ENCODE peak calls at places on chromosomes 12 and 14, in five cellular contexts. O, L, K, V and A are unnamed samples.

GRCh38 chr14:103718572-103718971 is 3.0 kb downstream of the ZFYVE21 start:
- DNase-seq in O (no peak), L (no peak), K (peak; percentile 68), V (no peak), A (no peak)

GRCh38 chr14:65243766-65244442 is 141.6 kb upstream of the MAX start:
- DNase-seq in O (no peak), L (no peak), K (no peak), V (no peak), A (no peak)

GRCh38 chr14:95359974-95360826 is 40.5 kb upstream of the CLMN start:
- DNase-seq in O (no peak), L (no peak), K (no peak), V (no peak), A (no peak)

GRCh38 chr12:92270501-92270900 is 124.9 kb upstream of the BTG1 start:
- DNase-seq in O (no peak), L (no peak), K (no peak), V (no peak), A (no peak)

GRCh38 chr14:64715146-64715627 is 11.0 kb downstream of the PLEKHG3 start:
- DNase-seq in O (no peak), L (no peak), K (no peak), V (no peak), A (no peak)

GRCh38 chr14:90645842-90646443 is 170.3 kb downstream of the TTC7B start:
- DNase-seq in O (no peak), L (peak; percentile 9), K (no peak), V (peak; percentile 75), A (peak; percentile 80)

GRCh38 chr14:23047042-23047634 is 5.1 kb downstream of the PSMB11 start:
- DNase-seq in O (no peak), L (no peak), K (no peak), V (no peak), A (no peak)

GRCh38 chr12:89995870-89996269 is 287.2 kb upstream of the ATP2B1 start:
- DNase-seq in O (no peak), L (no peak), K (no peak), V (no peak), A (no peak)

GRCh38 chr14:87002831-87003230 is 990.2 kb downstream of the GALC start:
- DNase-seq in O (no peak), L (no peak), K (no peak), V (no peak), A (no peak)

GRCh38 chr14:56150018-56150417 is 31.8 kb downstream of the PELI2 start:
- DNase-seq in O (no peak), L (no peak), K (no peak), V (no peak), A (no peak)

GRCh38 chr14:70663707-70664179 is 22.0 kb downstream of the TTC9 start:
- DNase-seq in O (no peak), L (no peak), K (no peak), V (no peak), A (no peak)

GRCh38 chr14:58774531-58774930 is 136.8 kb downstream of the DACT1 start:
- DNase-seq in O (no peak), L (no peak), K (no peak), V (no peak), A (no peak)

GRCh38 chr12:119202544-119202943 is 23.8 kb downstream of the HSPB8 start:
- DNase-seq in O (no peak), L (no peak), K (no peak), V (no peak), A (no peak)

GRCh38 chr12:48779869-48780268 is 9.0 kb downstream of the ADCY6 start:
- DNase-seq in O (no peak), L (no peak), K (no peak), V (no peak), A (no peak)

GRCh38 chr14:84622357-84622756 is 907.6 kb upstream of the FLRT2 start:
- DNase-seq in O (no peak), L (no peak), K (no peak), V (no peak), A (no peak)

GRCh38 chr14:50667491-50668007 is 557 bp downstream of the SAV1 start:
- DNase-seq in O (no peak), L (no peak), K (peak; percentile 40), V (peak; percentile 51), A (no peak)

GRCh38 chr14:88515499-88516221 is 39.1 kb downstream of the PTPN21 start:
- DNase-seq in O (no peak), L (no peak), K (no peak), V (no peak), A (no peak)

GRCh38 chr14:74959596-74960180 is 4.3 kb upstream of the PGF start:
- DNase-seq in O (no peak), L (no peak), K (no peak), V (no peak), A (peak; percentile 74)

GRCh38 chr12:76704693-76705092 is 59.2 kb upstream of the ZDHHC17 start:
- DNase-seq in O (no peak), L (no peak), K (no peak), V (no peak), A (no peak)

GRCh38 chr14:51093371-51094281 is 1.3 kb downstream of the TRIM9 start:
- DNase-seq in O (no peak), L (peak; percentile 76), K (peak; percentile 19), V (no peak), A (no peak)

GRCh38 chr14:78997811-78998210 is 827.6 kb downstream of the NRXN3 start:
- DNase-seq in O (no peak), L (no peak), K (peak; percentile 15), V (no peak), A (no peak)

GRCh38 chr14:99231181-99231849 is 40.7 kb downstream of the BCL11B start:
- DNase-seq in O (peak; percentile 37), L (no peak), K (no peak), V (no peak), A (no peak)

GRCh38 chr14:99231850-99232401 is 40.1 kb downstream of the BCL11B start:
- DNase-seq in O (peak; percentile 23), L (no peak), K (peak; percentile 42), V (no peak), A (no peak)

GRCh38 chr14:99229654-99230215 is 42.3 kb downstream of the BCL11B start:
- DNase-seq in O (no peak), L (no peak), K (no peak), V (no peak), A (no peak)

GRCh38 chr14:99232406-99233214 is 39.4 kb downstream of the BCL11B start:
- DNase-seq in O (no peak), L (no peak), K (no peak), V (no peak), A (no peak)

DNA sequence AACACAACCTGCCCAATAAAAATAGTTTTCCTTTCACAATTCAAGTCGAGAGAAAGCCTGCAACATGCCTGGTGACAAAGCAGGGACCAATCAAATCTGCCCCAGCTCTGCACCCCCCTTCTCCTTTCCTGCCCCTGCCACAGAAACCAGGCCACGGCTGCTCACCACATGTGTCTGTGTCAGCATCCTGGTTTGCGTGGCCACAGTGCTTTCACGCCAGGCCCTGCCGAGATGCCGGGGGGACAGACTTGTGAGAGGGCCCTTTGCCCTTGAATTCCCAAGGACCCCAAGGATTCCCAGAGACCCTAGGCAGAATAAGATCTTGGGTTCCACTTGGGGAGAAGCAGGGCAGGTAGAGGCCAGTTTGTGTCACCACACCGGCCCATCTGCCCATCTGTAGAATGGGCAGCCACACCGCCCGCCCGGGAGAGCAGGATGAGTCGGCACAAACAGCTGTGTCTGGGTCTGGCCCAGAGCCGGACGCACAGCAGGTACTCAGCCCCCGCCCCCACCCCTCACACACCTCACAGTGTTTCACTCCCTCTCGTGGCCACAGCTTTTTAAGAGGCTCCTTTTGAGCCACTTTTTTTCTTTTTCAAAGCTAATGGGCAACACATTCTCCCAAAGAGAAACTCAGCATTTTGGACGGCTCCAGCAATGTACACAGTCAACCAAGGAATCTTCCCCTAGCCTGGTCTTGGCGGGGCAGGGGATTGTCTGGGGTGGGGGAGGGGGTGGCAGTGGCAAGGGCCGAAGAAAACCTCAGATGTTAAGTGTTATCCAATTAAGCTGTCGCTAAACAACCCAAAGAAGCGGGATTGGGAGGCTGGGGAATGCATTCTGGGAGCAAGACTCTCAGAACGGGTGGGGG is 41.5 kb downstream of the BCL11B start:
- DNase-seq in O (peak; percentile 44), L (no peak), K (no peak), V (no peak), A (no peak)
- TF ChIP-seq CTCF in O (no peak), L (no peak), K (no peak), V (no peak), A (no peak)

GRCh38 chr12:67697981-67698380 is 49.4 kb downstream of the DYRK2 start:
- DNase-seq in O (no peak), L (no peak), K (no peak), V (no peak), A (no peak)

GRCh38 chr12:67693895-67694294 is 45.4 kb downstream of the DYRK2 start:
- DNase-seq in O (no peak), L (no peak), K (no peak), V (no peak), A (no peak)

GRCh38 chr12:67697443-67697842 is 48.9 kb downstream of the DYRK2 start:
- DNase-seq in O (no peak), L (no peak), K (no peak), V (no peak), A (no peak)

GRCh38 chr12:67698711-67699603 is 50.4 kb downstream of the DYRK2 start:
- DNase-seq in O (no peak), L (no peak), K (no peak), V (no peak), A (peak; percentile 50)

DNA sequence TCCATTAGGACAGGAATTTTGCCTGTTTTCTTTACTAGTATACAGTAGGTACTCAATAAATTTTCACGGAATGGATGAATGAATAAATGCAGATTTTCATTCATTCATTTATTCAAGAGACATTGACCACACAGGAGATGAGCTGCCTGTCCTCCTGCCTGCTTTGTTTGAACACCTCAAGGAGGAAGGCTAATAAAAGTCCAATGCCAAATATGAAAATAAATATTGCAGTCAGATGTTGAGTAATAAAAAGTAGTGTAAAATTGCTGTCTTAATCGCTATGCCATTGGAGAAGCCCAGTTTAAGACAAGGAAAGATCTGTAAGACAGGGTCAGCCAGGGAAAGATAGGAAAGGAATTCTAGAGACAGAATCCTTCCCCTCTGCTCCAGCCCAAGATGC is 47.4 kb downstream of the DYRK2 start:
- DNase-seq in O (no peak), L (no peak), K (no peak), V (no peak), A (no peak)
- H3K27ac ChIP-seq in O (no peak overlapping the region), L (no peak overlapping the region), K (no peak overlapping the region), V (no peak overlapping the region), A (no peak overlapping the region)

DNA sequence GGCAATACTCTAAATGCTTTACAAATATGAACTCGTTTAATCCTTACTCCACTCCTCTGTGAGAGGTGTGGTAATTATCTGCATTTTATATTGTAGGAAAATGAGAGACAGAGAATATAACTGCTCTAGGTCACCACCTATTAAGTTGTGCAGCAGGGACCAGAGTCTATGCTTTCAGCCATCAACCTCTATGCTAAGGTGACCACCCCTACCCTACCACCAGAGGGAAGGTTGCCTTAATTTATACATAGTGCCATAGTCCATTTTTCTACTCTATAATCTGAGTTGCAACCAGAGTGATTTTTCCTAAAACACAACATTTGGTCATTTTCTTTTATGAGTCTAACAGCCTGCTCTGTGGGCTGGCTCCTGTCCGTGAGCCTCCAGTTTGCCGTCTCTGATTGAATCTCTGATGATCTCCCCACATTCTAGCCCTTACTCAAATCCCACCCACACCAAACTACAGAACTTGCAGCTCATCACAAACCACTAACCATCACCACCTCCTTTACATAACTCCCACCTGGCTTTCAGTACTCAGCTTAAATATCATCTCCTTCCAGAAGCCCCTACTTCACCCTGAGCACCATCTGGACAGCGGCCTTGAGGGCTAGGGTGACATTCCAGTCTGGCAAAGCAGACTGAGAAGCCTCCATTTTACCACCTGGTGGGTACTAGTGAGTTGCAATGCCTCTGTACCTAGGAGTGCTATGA is 126.6 kb downstream of the PPM1H start:
- DNase-seq in O (no peak), L (no peak), K (no peak), V (no peak), A (no peak)
- TF ChIP-seq CTCF in O (no peak), L (no peak), K (no peak), V (no peak), A (no peak)

GRCh38 chr12:121773011-121773777 is 20.3 kb downstream of the RHOF start:
- DNase-seq in O (peak; percentile 87), L (peak; percentile 91), K (peak; percentile 81), V (peak; percentile 80), A (peak; percentile 86)
- H3K27ac ChIP-seq in O (peak overlapping the region; percentile 71), L (peak overlapping the region; percentile 55), K (no peak overlapping the region), V (no peak overlapping the region), A (peak overlapping the region; percentile 57)